ENCODE peak calls at places on chromosomes 16 and 17, in six cellular contexts. V is NCI-H748 treated with DMSO at 0.1 percent for 48 hours, R is globus pallidus, E is activated gamma-delta T cell, J is nucleus accumbens, D is head of caudate nucleus. Q is an unnamed sample.

GRCh38 chr16:49821614-49822282 is 34.2 kb downstream of the ZNF423 start:
- DNase-seq in V (no peak), R (no peak), E (no peak), J (peak; percentile 24), D (peak; percentile 49), Q (no peak)

GRCh38 chr16:49280861-49281331 is 742 bp downstream of the CBLN1 start:
- DNase-seq in V (no peak), R (no peak), E (no peak), J (no peak), D (no peak), Q (no peak)

GRCh38 chr16:10526962-10527361 is 53.4 kb downstream of the EMP2 start:
- DNase-seq in V (no peak), R (no peak), E (no peak), J (no peak), D (no peak), Q (no peak)

GRCh38 chr16:65285128-65286120 is 163.6 kb upstream of the CDH11 start:
- DNase-seq in V (no peak), R (no peak), E (no peak), J (no peak), D (no peak), Q (no peak)

GRCh38 chr16:14434860-14435259 is 195.2 kb downstream of the PARN start:
- DNase-seq in V (no peak), R (no peak), E (no peak), J (no peak), D (no peak), Q (no peak)

GRCh38 chr17:36652716-36653115 is 51.3 kb downstream of the MRM1 start:
- DNase-seq in V (no peak), R (no peak), E (no peak), J (no peak), D (no peak), Q (no peak)

GRCh38 chr16:1097800-1098199 is 1.8 kb upstream of the C1QTNF8 start:
- DNase-seq in V (no peak), R (no peak), E (no peak), J (no peak), D (no peak), Q (no peak)

GRCh38 chr17:67035131-67036083 is 8.9 kb upstream of the CACNG1 start:
- DNase-seq in V (no peak), R (no peak), E (no peak), J (no peak), D (no peak), Q (no peak)

GRCh38 chr16:11107781-11108465 is 148.1 kb downstream of the SOCS1 start:
- DNase-seq in V (no peak), R (no peak), E (no peak), J (no peak), D (no peak), Q (no peak)

GRCh38 chr17:27870345-27870744 is 22.8 kb downstream of the LYRM9 start:
- DNase-seq in V (no peak), R (no peak), E (no peak), J (no peak), D (no peak), Q (no peak)

GRCh38 chr17:44438634-44439033 is 49.2 kb upstream of the ITGA2B start:
- DNase-seq in V (no peak), R (no peak), E (no peak), J (no peak), D (no peak), Q (peak; percentile 28)

GRCh38 chr16:19410435-19411153 is 7.1 kb upstream of the TMC5 start:
- DNase-seq in V (no peak), R (no peak), E (no peak), J (no peak), D (no peak), Q (no peak)

GRCh38 chr16:56163089-56163488 is 28.2 kb upstream of the GNAO1 start:
- DNase-seq in V (no peak), R (no peak), E (no peak), J (no peak), D (no peak), Q (peak; percentile 59)

GRCh38 chr17:50117202-50118040 is 12.5 kb downstream of the SAMD14 start:
- DNase-seq in V (no peak), R (no peak), E (peak; percentile 32), J (no peak), D (no peak), Q (no peak)